ENCODE peak calls at places on chromosomes 1 and 21, in eight cellular contexts. M is kidney epithelial cell, T is cardiac muscle cell, Z is HFF-Myc, N is WERI-Rb-1, Y is K562, E is cardiac fibroblast, I is esophagus squamous epithelium. P is an unnamed sample.

GRCh38 chr1:8158995-8159394 is 132.9 kb upstream of the ERRFI1 start:
- DNase-seq in M (no peak), T (no peak), Z (no peak), N (no peak), Y (no peak), E (no peak), I (no peak), P (no peak)

GRCh38 chr21:44701541-44701940 is 4.6 kb downstream of the KRTAP10-12 start:
- DNase-seq in M (no peak), T (no peak), Z (no peak), N (peak; percentile 74), Y (no peak), E (no peak), I (no peak), P (no peak)

GRCh38 chr21:18529253-18529652 is 125.7 kb upstream of the TMPRSS15 start:
- DNase-seq in M (peak; percentile 76), T (peak; percentile 1), Z (no peak), N (no peak), Y (no peak), E (peak; percentile 6), I (no peak), P (no peak)

GRCh38 chr1:22747021-22747734 is 36.5 kb downstream of the EPHB2 start:
- DNase-seq in M (peak; percentile 97), T (peak; percentile 39), Z (no peak), N (no peak), Y (no peak), E (peak; percentile 32), I (no peak), P (peak; percentile 77)

GRCh38 chr1:244965182-244965581 is 100.8 kb upstream of the HNRNPU start:
- DNase-seq in M (no peak), T (no peak), Z (no peak), N (no peak), Y (no peak), E (no peak), I (no peak), P (no peak)

GRCh38 chr1:160410412-160411005 is 10.1 kb downstream of the VANGL2 start:
- DNase-seq in M (no peak), T (peak; percentile 46), Z (no peak), N (no peak), Y (no peak), E (peak; percentile 43), I (no peak), P (no peak)

GRCh38 chr1:165637427-165637826 is 6.4 kb downstream of the MGST3 start:
- DNase-seq in M (no peak), T (peak; percentile 96), Z (no peak), N (no peak), Y (no peak), E (peak; percentile 98), I (no peak), P (peak; percentile 57)

GRCh38 chr1:228983231-228983660 is 248.0 kb downstream of the RHOU start:
- DNase-seq in M (no peak), T (no peak), Z (no peak), N (no peak), Y (no peak), E (no peak), I (no peak), P (no peak)

GRCh38 chr1:114135806-114136205 is 17.9 kb downstream of the SYT6 start:
- DNase-seq in M (no peak), T (no peak), Z (no peak), N (peak; percentile 66), Y (no peak), E (no peak), I (no peak), P (no peak)

GRCh38 chr1:87560961-87561360 is 232.3 kb downstream of the LMO4 start:
- DNase-seq in M (no peak), T (peak; percentile 19), Z (no peak), N (no peak), Y (no peak), E (peak; percentile 18), I (no peak), P (no peak)

GRCh38 chr1:63705058-63705457 is 68.8 kb upstream of the ROR1 start:
- DNase-seq in M (peak; percentile 19), T (no peak), Z (no peak), N (no peak), Y (no peak), E (no peak), I (no peak), P (no peak)

GRCh38 chr1:184299076-184299790 is 87.6 kb upstream of the C1orf21 start:
- DNase-seq in M (peak; percentile 28), T (peak; percentile 75), Z (no peak), N (peak; percentile 16), Y (no peak), E (peak; percentile 73), I (no peak), P (no peak)

GRCh38 chr1:230320804-230321203 is 105.3 kb downstream of the PGBD5 start:
- DNase-seq in M (no peak), T (no peak), Z (no peak), N (no peak), Y (no peak), E (no peak), I (no peak), P (no peak)

GRCh38 chr1:230322421-230322756 is 103.7 kb downstream of the PGBD5 start:
- DNase-seq in M (no peak), T (no peak), Z (no peak), N (no peak), Y (no peak), E (no peak), I (no peak), P (no peak)

GRCh38 chr1:230322967-230323547 is 103.1 kb downstream of the PGBD5 start:
- DNase-seq in M (no peak), T (no peak), Z (no peak), N (no peak), Y (no peak), E (no peak), I (no peak), P (no peak)

GRCh38 chr1:230321341-230321740 is 104.8 kb downstream of the PGBD5 start:
- DNase-seq in M (no peak), T (no peak), Z (no peak), N (no peak), Y (no peak), E (no peak), I (no peak), P (no peak)

GRCh38 chr1:230321741-230322420 is 104.3 kb downstream of the PGBD5 start:
- DNase-seq in M (no peak), T (no peak), Z (no peak), N (no peak), Y (no peak), E (no peak), I (no peak), P (no peak)
- TF ChIP-seq CTCF in M (no peak), T (no peak), Z (no peak), N (no peak), Y (no peak), E (no peak), I (no peak), P (no peak)

GRCh38 chr21:34707876-34708325 is 39.1 kb downstream of the CLIC6 start:
- DNase-seq in M (no peak), T (no peak), Z (no peak), N (no peak), Y (no peak), E (no peak), I (no peak), P (no peak)
- H3K4me3 ChIP-seq in M (no peak overlapping the region), T (no peak overlapping the region), Z (no peak overlapping the region), N (no peak overlapping the region), Y (no peak overlapping the region), E (no peak overlapping the region), I (no peak overlapping the region), P (no peak overlapping the region)

GRCh38 chr1:225209153-225209552 is 218.7 kb downstream of the LBR start:
- DNase-seq in M (no peak), T (no peak), Z (no peak), N (no peak), Y (no peak), E (no peak), I (no peak), P (no peak)

GRCh38 chr1:225207791-225208190 is 220.0 kb downstream of the LBR start:
- DNase-seq in M (no peak), T (no peak), Z (no peak), N (no peak), Y (no peak), E (no peak), I (no peak), P (no peak)
- TF ChIP-seq CTCF in M (no peak), T (no peak), Z (no peak), N (no peak), Y (no peak), E (no peak), I (no peak), P (no peak)

DNA sequence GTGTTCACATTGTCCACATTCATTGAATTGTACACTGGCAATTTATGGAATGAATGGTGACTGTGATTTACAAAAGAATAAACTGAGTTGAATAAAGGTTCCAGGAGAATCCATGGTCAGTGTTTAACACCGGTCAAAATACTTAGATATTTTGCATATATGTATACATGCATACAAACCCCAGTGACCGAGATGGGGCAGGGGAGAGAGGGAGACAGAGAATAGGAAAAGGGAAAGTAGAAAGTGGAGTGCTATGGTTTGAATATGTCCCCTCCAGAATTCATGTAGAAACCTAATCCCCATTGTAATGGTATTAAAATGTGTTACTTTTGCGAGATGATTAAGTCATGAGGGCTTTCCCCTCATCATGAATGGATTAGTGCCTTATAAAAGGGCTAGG is 154.4 kb downstream of the TTLL7 start:
- DNase-seq in M (no peak), T (no peak), Z (no peak), N (no peak), Y (no peak), E (no peak), I (no peak), P (no peak)
- H3K4me3 ChIP-seq in M (no peak overlapping the region), T (no peak overlapping the region), Z (no peak overlapping the region), N (no peak overlapping the region), Y (no peak overlapping the region), E (no peak overlapping the region), I (no peak overlapping the region), P (no peak overlapping the region)

GRCh38 chr1:200263203-200263602 is 146.6 kb downstream of the ZNF281 start:
- DNase-seq in M (no peak), T (no peak), Z (no peak), N (no peak), Y (no peak), E (no peak), I (no peak), P (no peak)

GRCh38 chr1:200258447-200259375 is 151.1 kb downstream of the ZNF281 start:
- DNase-seq in M (no peak), T (peak; percentile 33), Z (no peak), N (peak; percentile 56), Y (peak; percentile 49), E (peak; percentile 24), I (no peak), P (no peak)

GRCh38 chr1:200260587-200261335 is 149.1 kb downstream of the ZNF281 start:
- DNase-seq in M (no peak), T (no peak), Z (no peak), N (no peak), Y (no peak), E (no peak), I (no peak), P (no peak)

GRCh38 chr1:200266871-200267270 is 143.0 kb downstream of the ZNF281 start:
- DNase-seq in M (no peak), T (no peak), Z (no peak), N (no peak), Y (no peak), E (no peak), I (no peak), P (no peak)

GRCh38 chr1:200262326-200262965 is 147.4 kb downstream of the ZNF281 start:
- DNase-seq in M (no peak), T (no peak), Z (no peak), N (no peak), Y (peak; percentile 19), E (no peak), I (no peak), P (no peak)
- TF ChIP-seq CTCF in M (no peak), T (no peak), Z (no peak), N (no peak), Y (peak; percentile 62), E (peak; percentile 7), I (no peak), P (peak; percentile 31)